ENCODE peak calls at places on chromosomes 7 and 10, in eight cellular contexts. One of them, this sample, is unnamed.

GRCh38 chr7:28686418-28686800 is 271.7 kb downstream of the TRIL start:
- DNase-seq in heart left ventricle: no peak
- DNase-seq in neural crest cell: peak
- DNase-seq in activated CD8-positive, alpha-beta T cell treated with anti-CD3 and anti-CD28 coated beads for 36 hours: no peak
- DNase-seq in H9: peak
- DNase-seq in Calu3: peak
- DNase-seq in fibroblast of lung: peak
- DNase-seq in AG04450: peak
- DNase-seq in this sample: no peak

GRCh38 chr7:71133232-71133622 is 1.3 kb downstream of the GALNT17 start:
- DNase-seq in Calu3: no peak
- DNase-seq in fibroblast of lung: peak
- DNase-seq in AG04450: no peak
- DNase-seq in neural crest cell: peak
- DNase-seq in activated CD8-positive, alpha-beta T cell treated with anti-CD3 and anti-CD28 coated beads for 36 hours: no peak
- DNase-seq in H9: no peak
- DNase-seq in heart left ventricle: no peak
- DNase-seq in this sample: no peak

GRCh38 chr7:111593343-111593742 is 31.1 kb upstream of the IMMP2L start:
- DNase-seq in activated CD8-positive, alpha-beta T cell treated with anti-CD3 and anti-CD28 coated beads for 36 hours: no peak
- DNase-seq in Calu3: no peak
- DNase-seq in fibroblast of lung: no peak
- DNase-seq in AG04450: no peak
- DNase-seq in heart left ventricle: no peak
- DNase-seq in neural crest cell: no peak
- DNase-seq in H9: no peak
- DNase-seq in this sample: no peak

GRCh38 chr7:101754432-101755159 is 62.8 kb upstream of the CUX1 start:
- DNase-seq in activated CD8-positive, alpha-beta T cell treated with anti-CD3 and anti-CD28 coated beads for 36 hours: no peak
- DNase-seq in H9: no peak
- DNase-seq in AG04450: no peak
- DNase-seq in Calu3: no peak
- DNase-seq in heart left ventricle: no peak
- DNase-seq in neural crest cell: no peak
- DNase-seq in fibroblast of lung: peak
- DNase-seq in this sample: no peak

GRCh38 chr10:125190414-125190813 is 30.1 kb upstream of the CTBP2 start:
- DNase-seq in fibroblast of lung: no peak
- DNase-seq in Calu3: no peak
- DNase-seq in AG04450: no peak
- DNase-seq in H9: no peak
- DNase-seq in heart left ventricle: no peak
- DNase-seq in activated CD8-positive, alpha-beta T cell treated with anti-CD3 and anti-CD28 coated beads for 36 hours: no peak
- DNase-seq in neural crest cell: no peak
- DNase-seq in this sample: no peak

GRCh38 chr7:93133020-93133419 is 15.2 kb downstream of the SAMD9L start:
- DNase-seq in H9: no peak
- DNase-seq in fibroblast of lung: no peak
- DNase-seq in activated CD8-positive, alpha-beta T cell treated with anti-CD3 and anti-CD28 coated beads for 36 hours: no peak
- DNase-seq in Calu3: no peak
- DNase-seq in heart left ventricle: no peak
- DNase-seq in AG04450: no peak
- DNase-seq in neural crest cell: no peak
- DNase-seq in this sample: no peak

GRCh38 chr7:22572937-22573336 is 72.9 kb upstream of the STEAP1B start:
- DNase-seq in fibroblast of lung: peak
- DNase-seq in heart left ventricle: no peak
- DNase-seq in AG04450: peak
- DNase-seq in Calu3: peak
- DNase-seq in activated CD8-positive, alpha-beta T cell treated with anti-CD3 and anti-CD28 coated beads for 36 hours: no peak
- DNase-seq in neural crest cell: no peak
- DNase-seq in H9: no peak
- DNase-seq in this sample: peak

GRCh38 chr7:77415822-77416620 is at the start of gene GSAP:
- DNase-seq in H9: peak
- DNase-seq in Calu3: peak
- DNase-seq in neural crest cell: peak
- DNase-seq in fibroblast of lung: peak
- DNase-seq in heart left ventricle: peak
- DNase-seq in activated CD8-positive, alpha-beta T cell treated with anti-CD3 and anti-CD28 coated beads for 36 hours: peak
- DNase-seq in AG04450: no peak
- DNase-seq in this sample: no peak

GRCh38 chr7:105816954-105817615 is 59.3 kb downstream of the ATXN7L1 start:
- DNase-seq in activated CD8-positive, alpha-beta T cell treated with anti-CD3 and anti-CD28 coated beads for 36 hours: no peak
- DNase-seq in neural crest cell: no peak
- DNase-seq in Calu3: no peak
- DNase-seq in AG04450: no peak
- DNase-seq in H9: no peak
- DNase-seq in fibroblast of lung: no peak
- DNase-seq in heart left ventricle: no peak
- DNase-seq in this sample: no peak

GRCh38 chr7:92758796-92759431 is 77.5 kb downstream of the CDK6 start:
- DNase-seq in heart left ventricle: no peak
- DNase-seq in AG04450: no peak
- DNase-seq in fibroblast of lung: peak
- DNase-seq in neural crest cell: no peak
- DNase-seq in H9: no peak
- DNase-seq in activated CD8-positive, alpha-beta T cell treated with anti-CD3 and anti-CD28 coated beads for 36 hours: no peak
- DNase-seq in Calu3: no peak
- DNase-seq in this sample: no peak

GRCh38 chr10:110847351-110847750 is 24.4 kb upstream of the PDCD4 start:
- DNase-seq in activated CD8-positive, alpha-beta T cell treated with anti-CD3 and anti-CD28 coated beads for 36 hours: no peak
- DNase-seq in neural crest cell: no peak
- DNase-seq in H9: no peak
- DNase-seq in Calu3: no peak
- DNase-seq in AG04450: no peak
- DNase-seq in fibroblast of lung: no peak
- DNase-seq in heart left ventricle: no peak
- DNase-seq in this sample: no peak

GRCh38 chr10:18737236-18737635 is 78.0 kb downstream of the ARL5B start:
- DNase-seq in fibroblast of lung: peak
- DNase-seq in heart left ventricle: no peak
- DNase-seq in neural crest cell: no peak
- DNase-seq in activated CD8-positive, alpha-beta T cell treated with anti-CD3 and anti-CD28 coated beads for 36 hours: no peak
- DNase-seq in Calu3: no peak
- DNase-seq in H9: no peak
- DNase-seq in AG04450: no peak
- DNase-seq in this sample: no peak

GRCh38 chr7:76231583-76231982 is 29.9 kb downstream of the SRRM3 start:
- DNase-seq in AG04450: no peak
- DNase-seq in Calu3: no peak
- DNase-seq in fibroblast of lung: no peak
- DNase-seq in H9: no peak
- DNase-seq in activated CD8-positive, alpha-beta T cell treated with anti-CD3 and anti-CD28 coated beads for 36 hours: no peak
- DNase-seq in neural crest cell: no peak
- DNase-seq in heart left ventricle: no peak
- DNase-seq in this sample: no peak

DNA sequence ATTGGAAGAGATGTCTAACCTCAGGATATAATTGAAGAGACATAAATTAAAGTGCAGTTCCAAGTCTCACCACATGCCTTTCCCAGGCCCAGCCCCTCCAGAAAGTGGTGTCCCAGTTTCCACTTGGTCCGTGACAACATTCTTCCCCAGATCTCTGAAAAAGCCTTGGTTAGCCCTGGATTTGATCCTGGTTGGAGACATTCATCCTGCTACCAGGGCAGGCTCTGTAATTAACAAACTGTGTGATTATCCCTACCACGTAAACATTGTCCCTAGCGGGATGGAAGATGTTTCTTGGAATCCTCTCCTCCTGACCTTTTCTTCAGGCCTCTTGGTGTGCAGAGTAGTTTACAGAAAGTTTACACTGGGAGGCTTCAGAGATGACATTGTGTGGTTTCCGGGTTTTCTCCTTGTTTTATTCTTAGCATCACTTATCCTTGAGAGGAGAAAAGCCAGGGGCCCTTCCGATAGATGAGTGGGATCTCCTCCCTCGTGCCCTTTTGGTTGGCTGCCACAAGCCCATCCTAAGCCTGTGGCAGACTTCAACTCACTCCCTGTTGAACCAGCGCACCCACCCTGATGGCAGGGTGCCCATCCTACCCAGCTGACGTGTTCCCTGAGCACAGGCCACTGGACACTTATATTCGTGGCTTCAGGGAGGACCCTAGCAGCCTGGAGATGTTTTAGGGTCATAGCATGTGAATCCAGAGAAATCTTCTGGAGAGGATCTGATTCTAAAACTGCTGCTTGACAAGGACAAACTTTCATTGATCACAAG is 83.9 kb downstream of the COL13A1 start:
- DNase-seq in Calu3: no peak
- DNase-seq in activated CD8-positive, alpha-beta T cell treated with anti-CD3 and anti-CD28 coated beads for 36 hours: no peak
- DNase-seq in fibroblast of lung: no peak
- DNase-seq in H9: no peak
- DNase-seq in neural crest cell: no peak
- DNase-seq in AG04450: no peak
- DNase-seq in heart left ventricle: no peak
- DNase-seq in this sample: no peak
- TF ChIP-seq CTCF in Calu3: peak
- TF ChIP-seq CTCF in activated CD8-positive, alpha-beta T cell treated with anti-CD3 and anti-CD28 coated beads for 36 hours: peak
- TF ChIP-seq CTCF in fibroblast of lung: peak
- TF ChIP-seq CTCF in H9: peak
- TF ChIP-seq CTCF in neural crest cell: peak
- TF ChIP-seq CTCF in AG04450: peak
- TF ChIP-seq CTCF in heart left ventricle: no peak
- TF ChIP-seq CTCF in this sample: peak

GRCh38 chr10:108544500-108545120 is 1378.7 kb downstream of the XPNPEP1 start:
- DNase-seq in fibroblast of lung: peak
- DNase-seq in Calu3: peak
- DNase-seq in H9: peak
- DNase-seq in activated CD8-positive, alpha-beta T cell treated with anti-CD3 and anti-CD28 coated beads for 36 hours: peak
- DNase-seq in AG04450: no peak
- DNase-seq in heart left ventricle: peak
- DNase-seq in neural crest cell: peak
- DNase-seq in this sample: no peak
- TF ChIP-seq CTCF in fibroblast of lung: peak
- TF ChIP-seq CTCF in Calu3: peak
- TF ChIP-seq CTCF in H9: peak
- TF ChIP-seq CTCF in activated CD8-positive, alpha-beta T cell treated with anti-CD3 and anti-CD28 coated beads for 36 hours: peak
- TF ChIP-seq CTCF in AG04450: peak
- TF ChIP-seq CTCF in heart left ventricle: peak
- TF ChIP-seq CTCF in neural crest cell: peak
- TF ChIP-seq CTCF in this sample: peak

GRCh38 chr7:116438274-116438673 is 61.3 kb upstream of the CAV2 start:
- DNase-seq in AG04450: no peak
- DNase-seq in Calu3: no peak
- DNase-seq in fibroblast of lung: peak
- DNase-seq in neural crest cell: no peak
- DNase-seq in activated CD8-positive, alpha-beta T cell treated with anti-CD3 and anti-CD28 coated beads for 36 hours: no peak
- DNase-seq in H9: no peak
- DNase-seq in heart left ventricle: no peak
- DNase-seq in this sample: peak
- TF ChIP-seq CTCF in AG04450: no peak
- TF ChIP-seq CTCF in Calu3: no peak
- TF ChIP-seq CTCF in fibroblast of lung: no peak
- TF ChIP-seq CTCF in neural crest cell: no peak
- TF ChIP-seq CTCF in activated CD8-positive, alpha-beta T cell treated with anti-CD3 and anti-CD28 coated beads for 36 hours: no peak
- TF ChIP-seq CTCF in H9: no peak
- TF ChIP-seq CTCF in heart left ventricle: no peak
- TF ChIP-seq CTCF in this sample: peak

GRCh38 chr10:102628451-102628911 is 15.8 kb upstream of the TRIM8 start:
- DNase-seq in AG04450: no peak
- DNase-seq in fibroblast of lung: peak
- DNase-seq in H9: no peak
- DNase-seq in activated CD8-positive, alpha-beta T cell treated with anti-CD3 and anti-CD28 coated beads for 36 hours: no peak
- DNase-seq in Calu3: peak
- DNase-seq in neural crest cell: no peak
- DNase-seq in heart left ventricle: peak
- DNase-seq in this sample: no peak
- TF ChIP-seq CTCF in AG04450: peak
- TF ChIP-seq CTCF in fibroblast of lung: peak
- TF ChIP-seq CTCF in H9: peak
- TF ChIP-seq CTCF in activated CD8-positive, alpha-beta T cell treated with anti-CD3 and anti-CD28 coated beads for 36 hours: no peak
- TF ChIP-seq CTCF in Calu3: no peak
- TF ChIP-seq CTCF in neural crest cell: no peak
- TF ChIP-seq CTCF in heart left ventricle: peak
- TF ChIP-seq CTCF in this sample: no peak

GRCh38 chr7:2732959-2733584 is 45.1 kb downstream of the AMZ1 start:
- DNase-seq in AG04450: no peak
- DNase-seq in neural crest cell: no peak
- DNase-seq in activated CD8-positive, alpha-beta T cell treated with anti-CD3 and anti-CD28 coated beads for 36 hours: no peak
- DNase-seq in fibroblast of lung: peak
- DNase-seq in H9: peak
- DNase-seq in heart left ventricle: peak
- DNase-seq in Calu3: peak
- DNase-seq in this sample: no peak
- TF ChIP-seq CTCF in AG04450: peak
- TF ChIP-seq CTCF in neural crest cell: no peak
- TF ChIP-seq CTCF in activated CD8-positive, alpha-beta T cell treated with anti-CD3 and anti-CD28 coated beads for 36 hours: no peak
- TF ChIP-seq CTCF in fibroblast of lung: no peak
- TF ChIP-seq CTCF in H9: no peak
- TF ChIP-seq CTCF in heart left ventricle: no peak
- TF ChIP-seq CTCF in Calu3: no peak
- TF ChIP-seq CTCF in this sample: no peak

GRCh38 chr10:113122947-113123346 is 172.9 kb downstream of the TCF7L2 start:
- DNase-seq in AG04450: no peak
- DNase-seq in Calu3: no peak
- DNase-seq in activated CD8-positive, alpha-beta T cell treated with anti-CD3 and anti-CD28 coated beads for 36 hours: no peak
- DNase-seq in heart left ventricle: no peak
- DNase-seq in H9: no peak
- DNase-seq in neural crest cell: no peak
- DNase-seq in fibroblast of lung: no peak
- DNase-seq in this sample: no peak

GRCh38 chr10:113128450-113129105 is 178.5 kb downstream of the TCF7L2 start:
- DNase-seq in Calu3: no peak
- DNase-seq in H9: no peak
- DNase-seq in activated CD8-positive, alpha-beta T cell treated with anti-CD3 and anti-CD28 coated beads for 36 hours: no peak
- DNase-seq in heart left ventricle: no peak
- DNase-seq in AG04450: no peak
- DNase-seq in fibroblast of lung: no peak
- DNase-seq in neural crest cell: no peak
- DNase-seq in this sample: no peak

GRCh38 chr10:113129117-113129516 is 179.1 kb downstream of the TCF7L2 start:
- DNase-seq in neural crest cell: no peak
- DNase-seq in heart left ventricle: no peak
- DNase-seq in fibroblast of lung: no peak
- DNase-seq in activated CD8-positive, alpha-beta T cell treated with anti-CD3 and anti-CD28 coated beads for 36 hours: no peak
- DNase-seq in Calu3: no peak
- DNase-seq in H9: no peak
- DNase-seq in AG04450: no peak
- DNase-seq in this sample: no peak

GRCh38 chr10:113127285-113128283 is 177.5 kb downstream of the TCF7L2 start:
- DNase-seq in neural crest cell: no peak
- DNase-seq in heart left ventricle: no peak
- DNase-seq in fibroblast of lung: no peak
- DNase-seq in activated CD8-positive, alpha-beta T cell treated with anti-CD3 and anti-CD28 coated beads for 36 hours: no peak
- DNase-seq in AG04450: no peak
- DNase-seq in Calu3: no peak
- DNase-seq in H9: no peak
- DNase-seq in this sample: no peak

DNA sequence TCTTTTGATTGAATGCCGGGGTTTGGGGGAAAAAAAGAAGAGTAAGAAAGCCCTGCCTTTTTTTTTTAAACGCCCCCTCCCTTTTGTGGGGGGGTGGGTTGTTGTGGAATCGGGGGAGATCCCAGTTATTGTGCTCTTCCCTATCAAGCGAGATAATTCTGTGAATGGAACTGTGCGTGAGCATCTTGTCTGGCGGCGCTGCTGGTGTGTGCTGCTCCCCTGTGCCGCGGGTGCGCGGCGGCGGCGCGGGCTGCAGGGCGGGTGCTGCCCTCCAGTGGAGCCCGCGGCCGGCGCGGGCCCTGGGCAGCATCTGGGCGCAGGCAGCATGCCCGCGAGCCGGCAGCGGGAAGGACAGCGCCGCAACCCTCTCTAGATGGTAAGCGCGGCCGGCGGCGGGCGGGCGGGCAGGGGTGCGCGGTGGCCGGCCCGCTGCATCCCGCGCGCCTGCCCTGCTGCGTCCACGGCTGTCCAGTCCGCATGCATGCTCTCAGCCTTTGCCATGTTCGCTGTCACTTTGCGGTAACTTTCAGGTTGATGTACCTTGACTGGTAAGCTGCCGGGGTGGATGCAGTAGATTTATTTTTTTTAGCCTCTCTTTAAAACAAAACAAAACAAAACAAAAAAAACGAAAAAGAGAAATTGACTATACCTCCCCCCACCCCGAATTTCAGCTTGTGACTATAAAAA is 176.6 kb downstream of the TCF7L2 start:
- DNase-seq in fibroblast of lung: peak
- DNase-seq in AG04450: peak
- DNase-seq in activated CD8-positive, alpha-beta T cell treated with anti-CD3 and anti-CD28 coated beads for 36 hours: peak
- DNase-seq in Calu3: peak
- DNase-seq in heart left ventricle: peak
- DNase-seq in H9: peak
- DNase-seq in neural crest cell: peak
- DNase-seq in this sample: no peak
- TF ChIP-seq CTCF in fibroblast of lung: peak
- TF ChIP-seq CTCF in AG04450: peak
- TF ChIP-seq CTCF in activated CD8-positive, alpha-beta T cell treated with anti-CD3 and anti-CD28 coated beads for 36 hours: peak
- TF ChIP-seq CTCF in Calu3: peak
- TF ChIP-seq CTCF in heart left ventricle: peak
- TF ChIP-seq CTCF in H9: peak
- TF ChIP-seq CTCF in neural crest cell: peak
- TF ChIP-seq CTCF in this sample: peak

This sample was measured in AG09309.